ENCODE peak calls at places on chromosome 2, in seven cellular contexts. L is Panc1, Q is HFF-Myc, J is AG10803, I is heart right ventricle, A is pancreas, C is astrocyte of the cerebellum. H is an unnamed sample.

GRCh38 chr2:83186050-83186790 is 1272.9 kb downstream of the SUCLG1 start:
- DNase-seq in J (no peak), Q (no peak), C (no peak), I (peak), A (no peak), L (no peak), H (no peak)

GRCh38 chr2:114527330-114527983 is 85.0 kb downstream of the DPP10 start:
- DNase-seq in A (no peak), Q (no peak), L (no peak), I (no peak), C (no peak), J (no peak), H (no peak)

GRCh38 chr2:241069821-241070281 is 32.2 kb downstream of the MTERF4 start:
- DNase-seq in J (no peak), C (no peak), A (no peak), I (no peak), L (no peak), Q (no peak), H (no peak)

GRCh38 chr2:207296265-207296948 is 130.7 kb upstream of the KLF7 start:
- DNase-seq in I (peak), Q (no peak), A (no peak), L (no peak), J (no peak), C (no peak), H (no peak)

GRCh38 chr2:30037016-30037415 is 109.8 kb upstream of the YPEL5 start:
- DNase-seq in A (no peak), J (no peak), C (no peak), I (no peak), Q (no peak), L (no peak), H (no peak)

GRCh38 chr2:555164-555922 is 121.9 kb downstream of the TMEM18 start:
- DNase-seq in J (no peak), Q (no peak), C (peak), L (no peak), A (no peak), I (no peak), H (no peak)

GRCh38 chr2:233270366-233270765 is 18.9 kb downstream of the ATG16L1 start:
- DNase-seq in A (no peak), L (no peak), C (no peak), Q (no peak), J (no peak), I (no peak), H (no peak)

GRCh38 chr2:234433201-234433600 is 63.7 kb downstream of the ARL4C start:
- DNase-seq in J (no peak), L (no peak), C (no peak), A (no peak), Q (no peak), I (no peak), H (no peak)

GRCh38 chr2:24049485-24050021 is at the start of gene FKBP1B:
- DNase-seq in I (peak), J (peak), A (peak), L (no peak), Q (peak), C (peak), H (no peak)

GRCh38 chr2:54858021-54858681 is 134.7 kb downstream of the EML6 start:
- DNase-seq in A (no peak), J (peak), Q (no peak), L (no peak), C (peak), I (no peak), H (no peak)

GRCh38 chr2:166388488-166389070 is 12.8 kb upstream of the SCN9A start:
- DNase-seq in J (no peak), A (no peak), C (no peak), I (no peak), Q (no peak), L (no peak), H (no peak)

GRCh38 chr2:183782436-183782835 is 658.2 kb downstream of the NUP35 start:
- DNase-seq in A (no peak), L (no peak), Q (no peak), I (no peak), C (no peak), J (no peak), H (no peak)

GRCh38 chr2:169694113-169694893 is at the start of the genes CFAP210 and PHOSPHO2:
- DNase-seq in L (peak), J (peak), I (peak), C (peak), A (peak), Q (peak), H (peak)

GRCh38 chr2:241894056-241894641 is 24.6 kb downstream of the RTP5 start:
- DNase-seq in J (no peak), L (no peak), I (no peak), A (peak), C (no peak), Q (no peak), H (no peak)

GRCh38 chr2:28276076-28276618 is 116.5 kb upstream of the FOSL2 start:
- DNase-seq in A (no peak), I (no peak), L (peak), J (peak), Q (peak), C (peak), H (peak)

GRCh38 chr2:52456759-52457377 is 1310.7 kb upstream of the CHAC2 start:
- DNase-seq in A (no peak), L (no peak), C (no peak), J (no peak), I (no peak), Q (no peak), H (no peak)

GRCh38 chr2:120357768-120358167 is 11.8 kb downstream of the INHBB start:
- DNase-seq in J (no peak), I (no peak), L (no peak), C (no peak), Q (no peak), A (no peak), H (no peak)

GRCh38 chr2:191255271-191255670 is 10.1 kb downstream of the MYO1B start:
- DNase-seq in A (no peak), I (no peak), J (no peak), C (no peak), L (no peak), Q (no peak), H (no peak)

GRCh38 chr2:7992612-7993596 is 689.0 kb upstream of the ID2 start:
- DNase-seq in J (no peak), L (no peak), A (no peak), I (no peak), C (no peak), Q (no peak), H (no peak)

GRCh38 chr2:214450118-214450894 is 39.5 kb downstream of the VWC2L start:
- DNase-seq in C (no peak), I (no peak), L (no peak), Q (no peak), A (no peak), J (no peak), H (no peak)

GRCh38 chr2:105546623-105546964 is 147.7 kb upstream of the FHL2 start:
- DNase-seq in Q (no peak), C (no peak), J (no peak), A (no peak), I (no peak), L (no peak), H (no peak)

GRCh38 chr2:8281950-8282857 is 399.7 kb upstream of the ID2 start:
- DNase-seq in J (no peak), L (no peak), I (no peak), C (no peak), A (no peak), Q (no peak), H (no peak)

GRCh38 chr2:241563571-241563980 is 5.0 kb downstream of the BOK start:
- DNase-seq in I (no peak), C (no peak), L (no peak), J (no peak), Q (no peak), A (no peak), H (no peak)

GRCh38 chr2:238163494-238164198 is 4.9 kb downstream of the ERFE start:
- DNase-seq in C (no peak), A (peak), I (no peak), J (no peak), Q (no peak), L (no peak), H (no peak)

GRCh38 chr2:44004735-44005602 is 9.2 kb upstream of the LRPPRC start:
- DNase-seq in Q (no peak), A (no peak), L (no peak), I (no peak), J (peak), C (no peak), H (no peak)

GRCh38 chr2:158619496-158619895 is 162.7 kb downstream of the PKP4 start:
- DNase-seq in J (peak), I (no peak), Q (no peak), A (no peak), C (peak), L (peak), H (no peak)

GRCh38 chr2:240201861-240202260 is 61.4 kb upstream of the OTOS start:
- DNase-seq in Q (no peak), L (no peak), A (no peak), I (no peak), C (no peak), J (no peak), H (no peak)

GRCh38 chr2:85744771-85745601 is 8.8 kb upstream of the ATOH8 start:
- DNase-seq in C (no peak), J (peak), I (no peak), Q (no peak), L (no peak), A (no peak), H (no peak)

GRCh38 chr2:74267068-74267467 is 68.7 kb downstream of the MTHFD2 start:
- DNase-seq in Q (no peak), J (no peak), C (no peak), A (no peak), I (no peak), L (no peak), H (peak)

GRCh38 chr2:44965684-44966083 is 24.2 kb downstream of the SIX3 start:
- DNase-seq in C (no peak), L (no peak), I (no peak), A (no peak), J (no peak), Q (no peak), H (no peak)

DNA sequence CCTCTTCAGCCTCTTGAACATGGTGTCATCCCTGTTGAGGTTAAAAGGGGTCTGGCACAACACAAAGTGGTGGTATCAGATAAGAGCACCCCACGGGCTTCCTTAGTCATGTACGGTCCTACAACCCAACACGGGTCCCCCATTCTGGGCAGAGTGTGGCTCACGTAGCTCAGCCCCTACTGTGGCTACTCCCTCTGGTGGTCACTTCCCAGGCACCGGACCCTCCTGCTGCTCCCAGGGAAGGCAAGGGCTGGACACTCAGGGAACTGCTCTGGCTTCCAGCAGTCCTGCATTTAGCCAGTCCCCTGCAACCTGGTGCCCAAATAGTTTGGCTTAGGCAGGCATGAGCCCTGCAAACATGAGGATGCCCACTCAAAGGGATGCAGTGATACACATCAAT is 58.6 kb downstream of the GALNT14 start:
- DNase-seq in L (no peak), J (no peak), C (no peak), Q (no peak), A (no peak), I (no peak), H (no peak)
- TF ChIP-seq CTCF in L (peak), J (no peak), C (no peak), Q (peak), A (no peak), I (no peak), H (peak)

GRCh38 chr2:205766765-205767359 is 84.6 kb downstream of the NRP2 start:
- DNase-seq in I (peak), Q (no peak), A (peak), C (peak), J (peak), L (peak), H (no peak)

GRCh38 chr2:205768815-205769493 is 86.7 kb downstream of the NRP2 start:
- DNase-seq in Q (no peak), I (no peak), C (no peak), J (no peak), L (no peak), A (no peak), H (no peak)

GRCh38 chr2:205769494-205769848 is 87.2 kb downstream of the NRP2 start:
- DNase-seq in Q (peak), J (peak), I (no peak), A (no peak), C (peak), L (no peak), H (no peak)

GRCh38 chr2:205768341-205768740 is 86.0 kb downstream of the NRP2 start:
- DNase-seq in Q (no peak), J (no peak), I (no peak), L (no peak), C (no peak), A (no peak), H (no peak)

DNA sequence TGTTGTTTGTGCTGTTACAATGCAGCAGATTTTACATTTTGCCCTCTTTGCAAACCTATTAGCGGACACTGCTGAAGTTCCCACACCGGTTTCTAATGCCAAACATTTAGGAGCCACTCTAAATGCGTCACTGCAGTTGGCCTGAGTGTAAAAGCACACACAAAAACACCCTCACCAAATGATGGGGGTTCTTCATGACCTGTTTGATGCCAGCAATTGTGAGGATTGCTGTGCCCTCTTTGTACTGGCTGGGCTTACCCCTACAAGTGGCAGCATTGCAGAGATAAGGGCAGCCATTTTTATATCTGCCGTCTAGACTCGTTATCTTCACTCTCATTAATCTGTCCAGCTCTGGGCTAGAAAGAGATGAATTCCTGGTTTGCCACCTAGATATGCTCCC is 85.3 kb downstream of the NRP2 start:
- DNase-seq in Q (no peak), A (no peak), I (no peak), L (no peak), J (no peak), C (no peak), H (no peak)
- H3K4me3 ChIP-seq in Q (no peak), A (no peak), I (no peak), L (no peak), J (no peak), C (no peak), H (no peak)

GRCh38 chr2:222451270-222451674 is 26.9 kb downstream of the SGPP2 start:
- DNase-seq in C (no peak), L (no peak), J (peak), I (no peak), Q (no peak), A (no peak), H (no peak)
- TF ChIP-seq CTCF in C (no peak), L (no peak), J (no peak), I (no peak), Q (no peak), A (no peak), H (no peak)

DNA sequence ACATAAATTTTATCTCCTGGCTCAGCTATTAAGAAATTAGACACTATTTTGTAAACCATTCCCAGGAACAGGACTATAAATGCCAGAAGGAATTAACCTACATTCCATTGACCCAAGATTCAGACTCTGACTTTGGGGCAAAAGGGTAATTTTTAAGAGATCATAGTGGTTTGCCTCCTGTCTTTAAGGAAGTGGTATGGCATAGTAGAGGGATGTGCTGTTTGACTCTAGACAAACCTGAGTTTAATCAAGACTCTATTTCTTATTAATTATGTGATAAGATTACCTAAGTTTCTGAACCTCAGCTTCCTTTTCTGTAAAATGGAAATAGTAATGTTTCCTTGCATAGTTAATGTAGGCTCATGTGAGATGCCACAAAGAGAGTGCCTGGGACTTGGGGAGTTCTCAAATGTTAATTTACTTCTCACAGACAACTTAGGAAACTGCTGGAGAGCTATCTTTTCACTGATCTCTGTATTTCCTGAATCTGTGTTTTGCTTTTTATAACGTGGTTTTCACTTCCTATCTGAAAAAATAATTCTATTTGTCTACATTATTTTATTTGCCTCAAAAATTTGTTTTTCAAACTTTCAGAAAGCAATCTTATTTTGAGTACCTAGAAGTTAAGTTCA is 11.9 kb upstream of the SLC40A1 start:
- DNase-seq in L (no peak), J (no peak), C (no peak), A (no peak), I (no peak), Q (no peak), H (no peak)
- H3K4me3 ChIP-seq in L (no peak), J (no peak), C (no peak), A (no peak), I (no peak), Q (no peak), H (no peak)

DNA sequence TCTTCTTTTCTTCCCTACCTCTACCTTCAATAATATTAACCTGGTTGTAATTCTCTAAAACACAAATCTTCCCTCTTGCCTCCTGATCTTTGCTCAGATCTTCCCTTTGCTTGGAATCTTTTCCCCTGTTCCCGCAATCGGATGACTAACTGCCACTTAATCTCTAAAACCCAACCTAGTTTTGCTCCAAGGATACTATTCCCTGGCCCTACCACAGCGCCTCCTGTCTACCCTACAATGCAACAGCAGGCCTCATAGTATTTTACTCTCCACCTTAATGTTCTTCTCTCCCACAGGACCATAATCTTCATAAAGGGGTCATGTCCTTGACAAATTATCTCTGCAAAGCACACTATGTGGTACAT is 246.8 kb upstream of the TNP1 start:
- DNase-seq in Q (no peak), C (no peak), I (no peak), J (peak), A (no peak), L (no peak), H (no peak)
- TF ChIP-seq CTCF in Q (peak), C (peak), I (no peak), J (peak), A (no peak), L (peak), H (peak)

DNA sequence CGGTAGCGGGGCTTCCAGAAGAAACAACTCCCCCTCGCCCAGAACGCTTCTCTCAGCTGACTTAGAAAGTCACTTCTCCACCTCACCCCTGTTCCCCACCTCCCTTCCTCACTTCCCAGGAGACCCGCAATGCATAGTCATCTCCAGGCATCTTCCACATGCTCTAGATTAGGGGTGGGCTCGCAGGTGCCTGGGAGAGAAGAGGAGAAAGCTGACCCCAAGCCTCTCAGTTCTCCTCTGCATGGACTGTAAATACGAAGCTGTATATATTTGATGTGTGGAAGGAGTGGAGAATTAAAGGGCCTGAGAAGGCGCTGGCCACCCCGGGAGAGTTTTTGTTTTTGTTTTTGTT is 1.8 kb downstream of the MAL start:
- DNase-seq in Q (no peak), L (no peak), A (no peak), C (no peak), I (no peak), J (no peak), H (no peak)
- H3K4me3 ChIP-seq in Q (no peak), L (no peak), A (no peak), C (no peak), I (no peak), J (no peak), H (peak)

H was measured in epithelial cell of proximal tubule.